ENCODE peak calls at places on chromosome 19, in five cellular contexts. One of them, this sample, is unnamed.

GRCh38 chr19:42528354-42529247 is at the start of gene CEACAM1:
- DNase-seq in stimulated activated CD4-positive, alpha-beta T cell treated with anti-CD3 and anti-CD28 coated beads, Interleukin-12 subunit alpha, Interleukin-12 subunit beta, amount 100 ng/mL, for 48 hours: no peak
- DNase-seq in T-helper 2 cell: peak; percentile 24
- DNase-seq in H54: peak; percentile 40
- DNase-seq in stimulated activated CD8-positive, alpha-beta memory T cell treated with anti-CD3 and anti-CD28 coated beads, Interleukin-15, amount 100 ng/mL, for 4 hours: no peak
- DNase-seq in this sample: no peak

GRCh38 chr19:33445752-33446070 is 72.2 kb downstream of the CEBPG start:
- DNase-seq in stimulated activated CD4-positive, alpha-beta T cell treated with anti-CD3 and anti-CD28 coated beads, Interleukin-12 subunit alpha, Interleukin-12 subunit beta, amount 100 ng/mL, for 48 hours: no peak
- DNase-seq in T-helper 2 cell: no peak
- DNase-seq in H54: no peak
- DNase-seq in stimulated activated CD8-positive, alpha-beta memory T cell treated with anti-CD3 and anti-CD28 coated beads, Interleukin-15, amount 100 ng/mL, for 4 hours: no peak
- DNase-seq in this sample: peak; percentile 31

GRCh38 chr19:15913830-15914229 is 16.0 kb upstream of the CYP4F2 start:
- DNase-seq in stimulated activated CD4-positive, alpha-beta T cell treated with anti-CD3 and anti-CD28 coated beads, Interleukin-12 subunit alpha, Interleukin-12 subunit beta, amount 100 ng/mL, for 48 hours: no peak
- DNase-seq in T-helper 2 cell: no peak
- DNase-seq in H54: no peak
- DNase-seq in stimulated activated CD8-positive, alpha-beta memory T cell treated with anti-CD3 and anti-CD28 coated beads, Interleukin-15, amount 100 ng/mL, for 4 hours: no peak
- DNase-seq in this sample: no peak

GRCh38 chr19:17026706-17027427 is at the start of gene CPAMD8:
- DNase-seq in stimulated activated CD4-positive, alpha-beta T cell treated with anti-CD3 and anti-CD28 coated beads, Interleukin-12 subunit alpha, Interleukin-12 subunit beta, amount 100 ng/mL, for 48 hours: no peak
- DNase-seq in T-helper 2 cell: no peak
- DNase-seq in H54: no peak
- DNase-seq in stimulated activated CD8-positive, alpha-beta memory T cell treated with anti-CD3 and anti-CD28 coated beads, Interleukin-15, amount 100 ng/mL, for 4 hours: no peak
- DNase-seq in this sample: no peak

GRCh38 chr19:29542327-29542726 is 16.5 kb downstream of the VSTM2B start:
- DNase-seq in stimulated activated CD4-positive, alpha-beta T cell treated with anti-CD3 and anti-CD28 coated beads, Interleukin-12 subunit alpha, Interleukin-12 subunit beta, amount 100 ng/mL, for 48 hours: no peak
- DNase-seq in T-helper 2 cell: no peak
- DNase-seq in H54: no peak
- DNase-seq in stimulated activated CD8-positive, alpha-beta memory T cell treated with anti-CD3 and anti-CD28 coated beads, Interleukin-15, amount 100 ng/mL, for 4 hours: no peak
- DNase-seq in this sample: no peak

GRCh38 chr19:46878613-46879375 is 18.0 kb downstream of the ARHGAP35 start:
- DNase-seq in stimulated activated CD4-positive, alpha-beta T cell treated with anti-CD3 and anti-CD28 coated beads, Interleukin-12 subunit alpha, Interleukin-12 subunit beta, amount 100 ng/mL, for 48 hours: no peak
- DNase-seq in T-helper 2 cell: no peak
- DNase-seq in H54: no peak
- DNase-seq in stimulated activated CD8-positive, alpha-beta memory T cell treated with anti-CD3 and anti-CD28 coated beads, Interleukin-15, amount 100 ng/mL, for 4 hours: no peak
- DNase-seq in this sample: no peak

GRCh38 chr19:16327131-16327450 is 2.5 kb downstream of the KLF2 start:
- DNase-seq in stimulated activated CD4-positive, alpha-beta T cell treated with anti-CD3 and anti-CD28 coated beads, Interleukin-12 subunit alpha, Interleukin-12 subunit beta, amount 100 ng/mL, for 48 hours: no peak
- DNase-seq in T-helper 2 cell: no peak
- DNase-seq in H54: no peak
- DNase-seq in stimulated activated CD8-positive, alpha-beta memory T cell treated with anti-CD3 and anti-CD28 coated beads, Interleukin-15, amount 100 ng/mL, for 4 hours: no peak
- DNase-seq in this sample: no peak

GRCh38 chr19:960601-960938 is 23.6 kb upstream of the WDR18 start:
- DNase-seq in stimulated activated CD4-positive, alpha-beta T cell treated with anti-CD3 and anti-CD28 coated beads, Interleukin-12 subunit alpha, Interleukin-12 subunit beta, amount 100 ng/mL, for 48 hours: no peak
- DNase-seq in T-helper 2 cell: no peak
- DNase-seq in H54: no peak
- DNase-seq in stimulated activated CD8-positive, alpha-beta memory T cell treated with anti-CD3 and anti-CD28 coated beads, Interleukin-15, amount 100 ng/mL, for 4 hours: no peak
- DNase-seq in this sample: no peak

GRCh38 chr19:49421039-49421877 is 2.0 kb downstream of the PTH2 start:
- DNase-seq in stimulated activated CD4-positive, alpha-beta T cell treated with anti-CD3 and anti-CD28 coated beads, Interleukin-12 subunit alpha, Interleukin-12 subunit beta, amount 100 ng/mL, for 48 hours: no peak
- DNase-seq in T-helper 2 cell: no peak
- DNase-seq in H54: no peak
- DNase-seq in stimulated activated CD8-positive, alpha-beta memory T cell treated with anti-CD3 and anti-CD28 coated beads, Interleukin-15, amount 100 ng/mL, for 4 hours: no peak
- DNase-seq in this sample: no peak

GRCh38 chr19:8445488-8446001 is 770 bp downstream of the HNRNPM start:
- DNase-seq in stimulated activated CD4-positive, alpha-beta T cell treated with anti-CD3 and anti-CD28 coated beads, Interleukin-12 subunit alpha, Interleukin-12 subunit beta, amount 100 ng/mL, for 48 hours: no peak
- DNase-seq in T-helper 2 cell: peak; percentile 26
- DNase-seq in H54: peak; percentile 26
- DNase-seq in stimulated activated CD8-positive, alpha-beta memory T cell treated with anti-CD3 and anti-CD28 coated beads, Interleukin-15, amount 100 ng/mL, for 4 hours: peak; percentile 8
- DNase-seq in this sample: peak; percentile 52